ENCODE peak calls at places on chromosomes 11 and 22, in ten cellular contexts. One of them, this sample, is unnamed.

GRCh38 chr22:32541481-32541880 is 66.9 kb downstream of the FBXO7 start:
- DNase-seq in brain pericyte: no peak
- DNase-seq in lower leg skin: peak
- DNase-seq in EH: no peak
- DNase-seq in SW480: no peak
- DNase-seq in transverse colon: no peak
- DNase-seq in activated T-helper 1 cell treated with Interleukin-2 at 50 U/mL for 16 hours: no peak
- DNase-seq in RWPE1: no peak
- DNase-seq in midbrain: no peak
- DNase-seq in left ventricle myocardium inferior: no peak
- DNase-seq in this sample: no peak

GRCh38 chr22:40037320-40037719 is 42.6 kb downstream of the FAM83F start:
- DNase-seq in transverse colon: no peak
- DNase-seq in SW480: no peak
- DNase-seq in brain pericyte: no peak
- DNase-seq in activated T-helper 1 cell treated with Interleukin-2 at 50 U/mL for 16 hours: no peak
- DNase-seq in midbrain: no peak
- DNase-seq in EH: no peak
- DNase-seq in RWPE1: no peak
- DNase-seq in lower leg skin: peak
- DNase-seq in left ventricle myocardium inferior: no peak
- DNase-seq in this sample: no peak

GRCh38 chr11:128658499-128658898 is 35.4 kb upstream of the FLI1 start:
- DNase-seq in left ventricle myocardium inferior: no peak
- DNase-seq in RWPE1: no peak
- DNase-seq in brain pericyte: no peak
- DNase-seq in SW480: no peak
- DNase-seq in transverse colon: no peak
- DNase-seq in lower leg skin: no peak
- DNase-seq in activated T-helper 1 cell treated with Interleukin-2 at 50 U/mL for 16 hours: no peak
- DNase-seq in EH: peak
- DNase-seq in midbrain: no peak
- DNase-seq in this sample: no peak

GRCh38 chr22:38017272-38017920 is 33.0 kb upstream of the SOX10 start:
- DNase-seq in RWPE1: no peak
- DNase-seq in activated T-helper 1 cell treated with Interleukin-2 at 50 U/mL for 16 hours: no peak
- DNase-seq in SW480: no peak
- DNase-seq in lower leg skin: peak
- DNase-seq in EH: peak
- DNase-seq in brain pericyte: no peak
- DNase-seq in left ventricle myocardium inferior: peak
- DNase-seq in transverse colon: peak
- DNase-seq in midbrain: peak
- DNase-seq in this sample: peak

GRCh38 chr11:78414321-78415051 is 3.1 kb downstream of the GAB2 start:
- DNase-seq in lower leg skin: no peak
- DNase-seq in RWPE1: no peak
- DNase-seq in midbrain: no peak
- DNase-seq in left ventricle myocardium inferior: no peak
- DNase-seq in transverse colon: no peak
- DNase-seq in SW480: peak
- DNase-seq in EH: peak
- DNase-seq in brain pericyte: no peak
- DNase-seq in activated T-helper 1 cell treated with Interleukin-2 at 50 U/mL for 16 hours: no peak
- DNase-seq in this sample: no peak

GRCh38 chr22:42280836-42281235 is 10.4 kb upstream of the TCF20 start:
- DNase-seq in brain pericyte: no peak
- DNase-seq in activated T-helper 1 cell treated with Interleukin-2 at 50 U/mL for 16 hours: no peak
- DNase-seq in left ventricle myocardium inferior: peak
- DNase-seq in lower leg skin: no peak
- DNase-seq in midbrain: no peak
- DNase-seq in RWPE1: no peak
- DNase-seq in transverse colon: no peak
- DNase-seq in EH: no peak
- DNase-seq in SW480: no peak
- DNase-seq in this sample: no peak

GRCh38 chr11:66864172-66864901 is 7.5 kb downstream of the LRFN4 start:
- DNase-seq in midbrain: no peak
- DNase-seq in lower leg skin: no peak
- DNase-seq in transverse colon: peak
- DNase-seq in RWPE1: no peak
- DNase-seq in left ventricle myocardium inferior: no peak
- DNase-seq in SW480: no peak
- DNase-seq in activated T-helper 1 cell treated with Interleukin-2 at 50 U/mL for 16 hours: no peak
- DNase-seq in brain pericyte: no peak
- DNase-seq in EH: no peak
- DNase-seq in this sample: peak

GRCh38 chr11:114060402-114061052 is 1.0 kb downstream of the ZBTB16 start:
- DNase-seq in lower leg skin: peak
- DNase-seq in brain pericyte: no peak
- DNase-seq in activated T-helper 1 cell treated with Interleukin-2 at 50 U/mL for 16 hours: no peak
- DNase-seq in EH: no peak
- DNase-seq in transverse colon: no peak
- DNase-seq in midbrain: no peak
- DNase-seq in left ventricle myocardium inferior: peak
- DNase-seq in SW480: no peak
- DNase-seq in RWPE1: peak
- DNase-seq in this sample: peak

GRCh38 chr11:62612366-62613274 is at the start of the genes EML3 and ROM1:
- DNase-seq in activated T-helper 1 cell treated with Interleukin-2 at 50 U/mL for 16 hours: peak
- DNase-seq in brain pericyte: no peak
- DNase-seq in RWPE1: peak
- DNase-seq in EH: peak
- DNase-seq in transverse colon: peak
- DNase-seq in left ventricle myocardium inferior: peak
- DNase-seq in midbrain: peak
- DNase-seq in lower leg skin: peak
- DNase-seq in SW480: peak
- DNase-seq in this sample: peak

GRCh38 chr11:2572491-2573239 is 127.1 kb downstream of the KCNQ1OT1 start:
- DNase-seq in EH: no peak
- DNase-seq in SW480: no peak
- DNase-seq in midbrain: no peak
- DNase-seq in lower leg skin: peak
- DNase-seq in left ventricle myocardium inferior: peak
- DNase-seq in activated T-helper 1 cell treated with Interleukin-2 at 50 U/mL for 16 hours: no peak
- DNase-seq in RWPE1: no peak
- DNase-seq in transverse colon: no peak
- DNase-seq in brain pericyte: no peak
- DNase-seq in this sample: no peak

GRCh38 chr11:126919147-126919823 is 81.3 kb downstream of the KIRREL3 start:
- DNase-seq in RWPE1: no peak
- DNase-seq in lower leg skin: no peak
- DNase-seq in SW480: no peak
- DNase-seq in activated T-helper 1 cell treated with Interleukin-2 at 50 U/mL for 16 hours: no peak
- DNase-seq in transverse colon: no peak
- DNase-seq in EH: no peak
- DNase-seq in left ventricle myocardium inferior: no peak
- DNase-seq in midbrain: no peak
- DNase-seq in brain pericyte: no peak
- DNase-seq in this sample: no peak

GRCh38 chr22:49966716-49967332 is 6.3 kb downstream of the PIM3 start:
- DNase-seq in SW480: no peak
- DNase-seq in left ventricle myocardium inferior: peak
- DNase-seq in lower leg skin: peak
- DNase-seq in brain pericyte: no peak
- DNase-seq in RWPE1: no peak
- DNase-seq in midbrain: no peak
- DNase-seq in EH: no peak
- DNase-seq in activated T-helper 1 cell treated with Interleukin-2 at 50 U/mL for 16 hours: no peak
- DNase-seq in transverse colon: peak
- DNase-seq in this sample: peak

GRCh38 chr11:28836285-28837081 is 728.3 kb downstream of the METTL15 start:
- DNase-seq in RWPE1: peak
- DNase-seq in lower leg skin: no peak
- DNase-seq in brain pericyte: no peak
- DNase-seq in EH: peak
- DNase-seq in SW480: peak
- DNase-seq in activated T-helper 1 cell treated with Interleukin-2 at 50 U/mL for 16 hours: no peak
- DNase-seq in left ventricle myocardium inferior: no peak
- DNase-seq in midbrain: no peak
- DNase-seq in transverse colon: no peak
- DNase-seq in this sample: no peak

GRCh38 chr11:64747961-64748715 is 4.2 kb upstream of the RASGRP2 start:
- DNase-seq in SW480: no peak
- DNase-seq in left ventricle myocardium inferior: peak
- DNase-seq in brain pericyte: no peak
- DNase-seq in EH: peak
- DNase-seq in midbrain: no peak
- DNase-seq in transverse colon: no peak
- DNase-seq in activated T-helper 1 cell treated with Interleukin-2 at 50 U/mL for 16 hours: no peak
- DNase-seq in RWPE1: no peak
- DNase-seq in lower leg skin: no peak
- DNase-seq in this sample: no peak

GRCh38 chr11:32615422-32615821 is 31.8 kb downstream of the EIF3M start:
- DNase-seq in left ventricle myocardium inferior: no peak
- DNase-seq in RWPE1: no peak
- DNase-seq in transverse colon: no peak
- DNase-seq in brain pericyte: no peak
- DNase-seq in lower leg skin: no peak
- DNase-seq in EH: no peak
- DNase-seq in SW480: no peak
- DNase-seq in activated T-helper 1 cell treated with Interleukin-2 at 50 U/mL for 16 hours: no peak
- DNase-seq in midbrain: no peak
- DNase-seq in this sample: no peak

GRCh38 chr22:41976070-41976901 is 7.0 kb downstream of the SEPTIN3 start:
- DNase-seq in brain pericyte: no peak
- DNase-seq in activated T-helper 1 cell treated with Interleukin-2 at 50 U/mL for 16 hours: peak
- DNase-seq in EH: no peak
- DNase-seq in RWPE1: peak
- DNase-seq in lower leg skin: no peak
- DNase-seq in midbrain: peak
- DNase-seq in transverse colon: peak
- DNase-seq in left ventricle myocardium inferior: peak
- DNase-seq in SW480: no peak
- DNase-seq in this sample: peak

GRCh38 chr11:108960498-108960897 is 295.6 kb downstream of the DDX10 start:
- DNase-seq in lower leg skin: no peak
- DNase-seq in brain pericyte: no peak
- DNase-seq in SW480: no peak
- DNase-seq in activated T-helper 1 cell treated with Interleukin-2 at 50 U/mL for 16 hours: no peak
- DNase-seq in RWPE1: no peak
- DNase-seq in transverse colon: no peak
- DNase-seq in left ventricle myocardium inferior: no peak
- DNase-seq in EH: peak
- DNase-seq in midbrain: no peak
- DNase-seq in this sample: no peak

GRCh38 chr22:21823740-21824438 is 43.6 kb downstream of the MAPK1 start:
- DNase-seq in brain pericyte: no peak
- DNase-seq in EH: peak
- DNase-seq in left ventricle myocardium inferior: no peak
- DNase-seq in lower leg skin: no peak
- DNase-seq in transverse colon: no peak
- DNase-seq in RWPE1: no peak
- DNase-seq in SW480: no peak
- DNase-seq in activated T-helper 1 cell treated with Interleukin-2 at 50 U/mL for 16 hours: no peak
- DNase-seq in midbrain: no peak
- DNase-seq in this sample: no peak

GRCh38 chr11:95925011-95925410 is 1.1 kb upstream of the MTMR2 start:
- DNase-seq in lower leg skin: no peak
- DNase-seq in SW480: peak
- DNase-seq in activated T-helper 1 cell treated with Interleukin-2 at 50 U/mL for 16 hours: no peak
- DNase-seq in brain pericyte: no peak
- DNase-seq in left ventricle myocardium inferior: no peak
- DNase-seq in transverse colon: no peak
- DNase-seq in midbrain: no peak
- DNase-seq in RWPE1: peak
- DNase-seq in EH: peak
- DNase-seq in this sample: no peak

GRCh38 chr11:134034496-134035381 is 34.1 kb upstream of the JAM3 start:
- DNase-seq in RWPE1: peak
- DNase-seq in SW480: no peak
- DNase-seq in left ventricle myocardium inferior: no peak
- DNase-seq in lower leg skin: no peak
- DNase-seq in EH: peak
- DNase-seq in activated T-helper 1 cell treated with Interleukin-2 at 50 U/mL for 16 hours: no peak
- DNase-seq in transverse colon: no peak
- DNase-seq in midbrain: no peak
- DNase-seq in brain pericyte: no peak
- DNase-seq in this sample: no peak

GRCh38 chr22:23576681-23577080 is 3.4 kb downstream of the IGLL1 start:
- DNase-seq in lower leg skin: no peak
- DNase-seq in SW480: no peak
- DNase-seq in EH: no peak
- DNase-seq in activated T-helper 1 cell treated with Interleukin-2 at 50 U/mL for 16 hours: no peak
- DNase-seq in midbrain: no peak
- DNase-seq in left ventricle myocardium inferior: no peak
- DNase-seq in brain pericyte: no peak
- DNase-seq in RWPE1: no peak
- DNase-seq in transverse colon: no peak
- DNase-seq in this sample: no peak

GRCh38 chr11:46508360-46508759 is 85.5 kb downstream of the AMBRA1 start:
- DNase-seq in RWPE1: no peak
- DNase-seq in left ventricle myocardium inferior: no peak
- DNase-seq in activated T-helper 1 cell treated with Interleukin-2 at 50 U/mL for 16 hours: no peak
- DNase-seq in EH: no peak
- DNase-seq in lower leg skin: no peak
- DNase-seq in brain pericyte: no peak
- DNase-seq in midbrain: no peak
- DNase-seq in SW480: no peak
- DNase-seq in transverse colon: no peak
- DNase-seq in this sample: no peak

GRCh38 chr22:50677493-50678217 is 5.0 kb downstream of the SHANK3 start:
- DNase-seq in SW480: no peak
- DNase-seq in brain pericyte: no peak
- DNase-seq in left ventricle myocardium inferior: no peak
- DNase-seq in activated T-helper 1 cell treated with Interleukin-2 at 50 U/mL for 16 hours: no peak
- DNase-seq in RWPE1: no peak
- DNase-seq in EH: no peak
- DNase-seq in transverse colon: no peak
- DNase-seq in midbrain: no peak
- DNase-seq in lower leg skin: peak
- DNase-seq in this sample: no peak

GRCh38 chr11:65743928-65744698 is 23.5 kb upstream of the RNASEH2C start:
- DNase-seq in SW480: peak
- DNase-seq in RWPE1: peak
- DNase-seq in lower leg skin: no peak
- DNase-seq in transverse colon: peak
- DNase-seq in EH: peak
- DNase-seq in left ventricle myocardium inferior: no peak
- DNase-seq in brain pericyte: no peak
- DNase-seq in activated T-helper 1 cell treated with Interleukin-2 at 50 U/mL for 16 hours: no peak
- DNase-seq in midbrain: no peak
- DNase-seq in this sample: peak

GRCh38 chr11:84981296-84981695 is 645.8 kb downstream of the DLG2 start:
- DNase-seq in RWPE1: no peak
- DNase-seq in midbrain: no peak
- DNase-seq in activated T-helper 1 cell treated with Interleukin-2 at 50 U/mL for 16 hours: no peak
- DNase-seq in lower leg skin: no peak
- DNase-seq in SW480: no peak
- DNase-seq in left ventricle myocardium inferior: no peak
- DNase-seq in transverse colon: no peak
- DNase-seq in brain pericyte: peak
- DNase-seq in EH: no peak
- DNase-seq in this sample: no peak

GRCh38 chr11:126113515-126113957 is 50.9 kb upstream of the CDON start:
- DNase-seq in left ventricle myocardium inferior: peak
- DNase-seq in brain pericyte: peak
- DNase-seq in SW480: peak
- DNase-seq in transverse colon: peak
- DNase-seq in lower leg skin: peak
- DNase-seq in EH: peak
- DNase-seq in RWPE1: peak
- DNase-seq in midbrain: no peak
- DNase-seq in activated T-helper 1 cell treated with Interleukin-2 at 50 U/mL for 16 hours: no peak
- DNase-seq in this sample: peak

GRCh38 chr11:6638437-6638836 is 17.2 kb downstream of the DCHS1 start:
- DNase-seq in lower leg skin: no peak
- DNase-seq in left ventricle myocardium inferior: no peak
- DNase-seq in brain pericyte: no peak
- DNase-seq in RWPE1: no peak
- DNase-seq in activated T-helper 1 cell treated with Interleukin-2 at 50 U/mL for 16 hours: no peak
- DNase-seq in SW480: no peak
- DNase-seq in EH: peak
- DNase-seq in midbrain: no peak
- DNase-seq in transverse colon: no peak
- DNase-seq in this sample: no peak

GRCh38 chr11:47688101-47688500 is 27.1 kb downstream of the AGBL2 start:
- DNase-seq in RWPE1: no peak
- DNase-seq in SW480: no peak
- DNase-seq in transverse colon: no peak
- DNase-seq in midbrain: no peak
- DNase-seq in activated T-helper 1 cell treated with Interleukin-2 at 50 U/mL for 16 hours: no peak
- DNase-seq in EH: no peak
- DNase-seq in left ventricle myocardium inferior: no peak
- DNase-seq in brain pericyte: no peak
- DNase-seq in lower leg skin: no peak
- DNase-seq in this sample: no peak